ENCODE peak calls at places on chromosome 1, in six cellular contexts. O, B, T, Q, Z and P are unnamed samples.
A peak's percentile ranks its signal among the peaks of the same experiment; 100 is the strongest.

GRCh38 chr1:29465755-29466154 is 229.4 kb downstream of the PTPRU start:
- DNase-seq in O (no peak), B (no peak), T (no peak), Q (peak; percentile 20), Z (no peak), P (peak; percentile 4)

GRCh38 chr1:36864182-36865079 is 169.9 kb downstream of the GRIK3 start:
- DNase-seq in O (no peak), B (peak; percentile 38), T (no peak), Q (no peak), Z (no peak), P (no peak)

GRCh38 chr1:152502496-152503180 is 8.0 kb upstream of the LCE5A start:
- DNase-seq in O (no peak), B (no peak), T (no peak), Q (peak; percentile 81), Z (no peak), P (no peak)

GRCh38 chr1:226064816-226065248 is 2.3 kb downstream of the H3-3A start:
- DNase-seq in O (peak; percentile 79), B (peak; percentile 55), T (no peak), Q (peak; percentile 62), Z (peak; percentile 54), P (no peak)

GRCh38 chr1:56451491-56451890 is 127.9 kb downstream of the PLPP3 start:
- DNase-seq in O (no peak), B (no peak), T (no peak), Q (no peak), Z (no peak), P (no peak)

GRCh38 chr1:193118194-193118593 is 3.6 kb upstream of the CDC73 start:
- DNase-seq in O (no peak), B (no peak), T (no peak), Q (no peak), Z (no peak), P (no peak)

GRCh38 chr1:67732750-67733151 is 47.8 kb downstream of the GADD45A start:
- DNase-seq in O (no peak), B (no peak), T (no peak), Q (peak; percentile 38), Z (no peak), P (no peak)

GRCh38 chr1:37682334-37682987 is 9.9 kb upstream of the CDCA8 start:
- DNase-seq in O (peak; percentile 58), B (peak; percentile 58), T (peak; percentile 7), Q (peak; percentile 68), Z (peak; percentile 59), P (peak; percentile 37)

GRCh38 chr1:227947425-227947677 is 381 bp downstream of the WNT9A start:
- DNase-seq in O (no peak), B (peak; percentile 61), T (no peak), Q (no peak), Z (no peak), P (no peak)

GRCh38 chr1:31376374-31377134 is 3.7 kb upstream of the FABP3 start:
- DNase-seq in O (peak; percentile 76), B (no peak), T (no peak), Q (peak; percentile 97), Z (peak; percentile 66), P (peak; percentile 89)

GRCh38 chr1:164673584-164674214 is 114.7 kb downstream of the PBX1 start:
- DNase-seq in O (no peak), B (no peak), T (no peak), Q (no peak), Z (no peak), P (no peak)

GRCh38 chr1:204254031-204254661 is 40.4 kb upstream of the GOLT1A start:
- DNase-seq in O (no peak), B (no peak), T (no peak), Q (peak; percentile 78), Z (no peak), P (peak; percentile 24)

GRCh38 chr1:157580179-157580827 is 17.6 kb downstream of the FCRL4 start:
- DNase-seq in O (peak; percentile 28), B (peak; percentile 53), T (no peak), Q (peak; percentile 49), Z (peak; percentile 5), P (peak; percentile 13)

GRCh38 chr1:168148916-168149315 is 12.2 kb upstream of the GPR161 start:
- DNase-seq in O (no peak), B (peak; percentile 54), T (no peak), Q (no peak), Z (no peak), P (no peak)